ENCODE peak calls at places on chromosomes 16 and 17, in nine cellular contexts. O is fibroblast of lung, G is colonic mucosa, E is body of pancreas, L is spleen, C is kidney, S is right atrium auricular region, F is IMR-90, J is adipocyte. M is an unnamed sample. For H3K4me1, the result is how much of the 10 kb centered on the place peaks cover.

GRCh38 chr17:47935961-47936360 is 5.4 kb upstream of the PNPO start:
- DNase-seq in O (peak), G (no peak), E (no peak), L (no peak), C (no peak), S (no peak), F (peak), J (peak), M (peak)

GRCh38 chr16:50284131-50284911 is 18.0 kb downstream of the ADCY7 start:
- DNase-seq in O (no peak), G (peak), E (peak), L (peak), C (no peak), S (peak), F (no peak), J (no peak), M (peak)

GRCh38 chr17:31327534-31328526 is 6.4 kb upstream of the EVI2A start:
- DNase-seq in O (peak), G (no peak), E (no peak), L (no peak), C (no peak), S (no peak), F (peak), J (peak), M (peak)

GRCh38 chr16:48366165-48367093 is 18.8 kb downstream of the SIAH1 start:
- DNase-seq in O (peak), G (peak), E (peak), L (no peak), C (no peak), S (no peak), F (peak), J (peak), M (peak)

GRCh38 chr17:51000835-51001638 is 119.6 kb downstream of the SPAG9 start:
- DNase-seq in O (peak), G (peak), E (no peak), L (no peak), C (no peak), S (no peak), F (peak), J (peak), M (peak)

GRCh38 chr17:72336026-72336803 is 215.4 kb downstream of the SOX9 start:
- DNase-seq in O (peak), G (no peak), E (no peak), L (no peak), C (peak), S (no peak), F (no peak), J (no peak), M (no peak)

GRCh38 chr17:47905221-47905733 is 9.2 kb downstream of the SP2 start:
- DNase-seq in O (peak), G (peak), E (peak), L (no peak), C (peak), S (peak), F (peak), J (peak), M (peak)

GRCh38 chr16:2769675-2770056 is 7.4 kb downstream of the ELOB start:
- DNase-seq in O (no peak), G (peak), E (no peak), L (peak), C (peak), S (no peak), F (no peak), J (no peak), M (peak)

GRCh38 chr16:56688762-56689161 is 6.5 kb downstream of the MT1X start:
- DNase-seq in O (no peak), G (no peak), E (no peak), L (no peak), C (no peak), S (no peak), F (no peak), J (no peak), M (peak)

GRCh38 chr16:12532871-12533610 is 270.6 kb downstream of the CPPED1 start:
- DNase-seq in O (no peak), G (no peak), E (no peak), L (no peak), C (no peak), S (no peak), F (no peak), J (no peak), M (no peak)

GRCh38 chr17:78883090-78883532 is 19.9 kb downstream of the CEP295NL start:
- DNase-seq in O (peak), G (peak), E (no peak), L (peak), C (peak), S (peak), F (peak), J (peak), M (peak)

GRCh38 chr17:82931696-82932060 is 91.9 kb upstream of the ZNF750 start:
- DNase-seq in O (peak), G (peak), E (peak), L (no peak), C (peak), S (peak), F (peak), J (peak), M (peak)

GRCh38 chr16:69626256-69626655 is 60.5 kb downstream of the NFAT5 start:
- DNase-seq in O (peak), G (no peak), E (no peak), L (no peak), C (no peak), S (no peak), F (peak), J (peak), M (peak)

GRCh38 chr16:2231016-2231931 is 5.0 kb upstream of the DNASE1L2 start:
- DNase-seq in O (no peak), G (no peak), E (no peak), L (peak), C (no peak), S (no peak), F (no peak), J (no peak), M (no peak)

GRCh38 chr16:63289834-63290460 is 1253.7 kb upstream of the CDH8 start:
- DNase-seq in O (peak), G (peak), E (peak), L (peak), C (no peak), S (no peak), F (no peak), J (peak), M (peak)

GRCh38 chr16:11349599-11350276 is 4.5 kb downstream of the RMI2 start:
- DNase-seq in O (peak), G (peak), E (peak), L (no peak), C (peak), S (peak), F (peak), J (peak), M (peak)

GRCh38 chr17:47730681-47731080 is 2.4 kb upstream of the TBX21 start:
- DNase-seq in O (no peak), G (no peak), E (no peak), L (peak), C (no peak), S (no peak), F (no peak), J (no peak), M (no peak)

GRCh38 chr17:58679263-58680037 is 12.4 kb downstream of the TEX14 start:
- DNase-seq in O (peak), G (no peak), E (no peak), L (no peak), C (no peak), S (no peak), F (peak), J (no peak), M (no peak)

GRCh38 chr17:42908872-42909700 is 8.5 kb downstream of the G6PC1 start:
- DNase-seq in O (peak), G (no peak), E (no peak), L (no peak), C (no peak), S (no peak), F (peak), J (no peak), M (no peak)

GRCh38 chr17:83046759-83047478 is 32.5 kb upstream of the METRNL start:
- DNase-seq in O (no peak), G (no peak), E (no peak), L (no peak), C (peak), S (no peak), F (no peak), J (no peak), M (no peak)

GRCh38 chr17:11369570-11369969 is 128.6 kb downstream of the SHISA6 start:
- DNase-seq in O (no peak), G (no peak), E (no peak), L (no peak), C (no peak), S (no peak), F (no peak), J (no peak), M (no peak)

GRCh38 chr16:83402969-83403368 is 404.8 kb upstream of the HSBP1 start:
- DNase-seq in O (peak), G (no peak), E (no peak), L (no peak), C (no peak), S (no peak), F (peak), J (no peak), M (peak)

GRCh38 chr17:80725532-80725931 is 180.9 kb downstream of the RPTOR start:
- DNase-seq in O (no peak), G (no peak), E (no peak), L (no peak), C (no peak), S (no peak), F (no peak), J (peak), M (peak)
- H3K4me1 ChIP-seq in O (under half), G (under half), E (under half), L (under half), C (under half), S (under half), F (under half), J (under half), M (under half)

GRCh38 chr16:625402-626173 is 5.2 kb upstream of the WFIKKN1 start:
- DNase-seq in O (no peak), G (no peak), E (no peak), L (no peak), C (no peak), S (no peak), F (no peak), J (no peak), M (no peak)

GRCh38 chr16:627458-628239 is 3.1 kb upstream of the WFIKKN1 start:
- DNase-seq in O (no peak), G (peak), E (peak), L (peak), C (peak), S (no peak), F (no peak), J (no peak), M (peak)

GRCh38 chr16:628321-629061 is 2.3 kb upstream of the WFIKKN1 start:
- DNase-seq in O (no peak), G (no peak), E (no peak), L (peak), C (peak), S (no peak), F (no peak), J (no peak), M (no peak)

GRCh38 chr16:626174-626765 is 4.5 kb upstream of the WFIKKN1 start:
- DNase-seq in O (no peak), G (no peak), E (no peak), L (no peak), C (no peak), S (no peak), F (no peak), J (no peak), M (no peak)

GRCh38 chr16:626787-627457 is 3.9 kb upstream of the WFIKKN1 start:
- DNase-seq in O (peak), G (no peak), E (no peak), L (no peak), C (no peak), S (no peak), F (peak), J (peak), M (peak)
- H3K4me1 ChIP-seq in O (under half), G (under half), E (under half), L (under half), C (under half), S (under half), F (under half), J (under half), M (under half)

GRCh38 chr17:2068589-2069051 is 13.7 kb downstream of the HIC1 start:
- DNase-seq in O (peak), G (no peak), E (no peak), L (peak), C (peak), S (no peak), F (peak), J (no peak), M (peak)
- H3K4me1 ChIP-seq in O (half or more), G (under half), E (under half), L (half or more), C (under half), S (half or more), F (half or more), J (half or more), M (half or more)

GRCh38 chr17:3961564-3962047 is 2.6 kb downstream of the ATP2A3 start:
- DNase-seq in O (no peak), G (peak), E (no peak), L (peak), C (peak), S (no peak), F (no peak), J (no peak), M (no peak)

GRCh38 chr17:3959295-3959899 is 4.8 kb downstream of the ATP2A3 start:
- DNase-seq in O (peak), G (peak), E (peak), L (no peak), C (no peak), S (no peak), F (peak), J (peak), M (peak)

GRCh38 chr17:3958200-3958599 is 6.0 kb downstream of the ATP2A3 start:
- DNase-seq in O (no peak), G (no peak), E (no peak), L (no peak), C (no peak), S (no peak), F (no peak), J (no peak), M (no peak)

GRCh38 chr17:3960764-3961163 is 3.5 kb downstream of the ATP2A3 start:
- DNase-seq in O (peak), G (peak), E (peak), L (no peak), C (no peak), S (peak), F (peak), J (no peak), M (peak)

GRCh38 chr17:3959921-3960601 is 4.2 kb downstream of the ATP2A3 start:
- DNase-seq in O (no peak), G (no peak), E (no peak), L (peak), C (no peak), S (no peak), F (no peak), J (no peak), M (no peak)
- H3K4me1 ChIP-seq in O (under half), G (under half), E (half or more), L (half or more), C (under half), S (half or more), F (under half), J (under half), M (under half)

GRCh38 chr16:67429799-67430503 is 970 bp upstream of the HSD11B2 start:
- DNase-seq in O (no peak), G (no peak), E (no peak), L (no peak), C (peak), S (no peak), F (no peak), J (no peak), M (no peak)
- H3K4me1 ChIP-seq in O (under half), G (under half), E (under half), L (under half), C (under half), S (under half), F (under half), J (under half), M (under half)

DNA sequence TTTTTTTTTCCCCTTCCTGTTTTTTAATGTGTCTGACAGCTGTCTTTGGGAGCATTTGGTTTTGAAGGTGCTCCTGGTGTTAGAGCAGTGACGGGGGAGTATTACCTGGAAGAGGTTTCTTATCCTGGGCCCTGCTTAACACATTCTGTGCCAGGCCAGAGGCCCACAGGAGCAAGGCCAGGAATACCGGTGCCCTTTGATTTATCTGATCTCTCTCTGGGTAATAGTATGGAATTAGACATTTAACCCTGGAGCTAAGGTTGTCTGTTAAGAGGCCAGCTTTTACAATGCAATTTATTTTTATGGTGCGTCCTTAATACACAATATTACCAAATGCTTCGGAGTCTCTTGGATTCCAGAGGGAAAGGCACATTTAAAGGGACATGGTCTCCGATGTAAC is 37.2 kb upstream of the GSE1 start:
- DNase-seq in O (no peak), G (no peak), E (no peak), L (no peak), C (no peak), S (no peak), F (no peak), J (no peak), M (no peak)
- H3K4me1 ChIP-seq in O (under half), G (under half), E (half or more), L (half or more), C (under half), S (half or more), F (under half), J (under half), M (under half)

DNA sequence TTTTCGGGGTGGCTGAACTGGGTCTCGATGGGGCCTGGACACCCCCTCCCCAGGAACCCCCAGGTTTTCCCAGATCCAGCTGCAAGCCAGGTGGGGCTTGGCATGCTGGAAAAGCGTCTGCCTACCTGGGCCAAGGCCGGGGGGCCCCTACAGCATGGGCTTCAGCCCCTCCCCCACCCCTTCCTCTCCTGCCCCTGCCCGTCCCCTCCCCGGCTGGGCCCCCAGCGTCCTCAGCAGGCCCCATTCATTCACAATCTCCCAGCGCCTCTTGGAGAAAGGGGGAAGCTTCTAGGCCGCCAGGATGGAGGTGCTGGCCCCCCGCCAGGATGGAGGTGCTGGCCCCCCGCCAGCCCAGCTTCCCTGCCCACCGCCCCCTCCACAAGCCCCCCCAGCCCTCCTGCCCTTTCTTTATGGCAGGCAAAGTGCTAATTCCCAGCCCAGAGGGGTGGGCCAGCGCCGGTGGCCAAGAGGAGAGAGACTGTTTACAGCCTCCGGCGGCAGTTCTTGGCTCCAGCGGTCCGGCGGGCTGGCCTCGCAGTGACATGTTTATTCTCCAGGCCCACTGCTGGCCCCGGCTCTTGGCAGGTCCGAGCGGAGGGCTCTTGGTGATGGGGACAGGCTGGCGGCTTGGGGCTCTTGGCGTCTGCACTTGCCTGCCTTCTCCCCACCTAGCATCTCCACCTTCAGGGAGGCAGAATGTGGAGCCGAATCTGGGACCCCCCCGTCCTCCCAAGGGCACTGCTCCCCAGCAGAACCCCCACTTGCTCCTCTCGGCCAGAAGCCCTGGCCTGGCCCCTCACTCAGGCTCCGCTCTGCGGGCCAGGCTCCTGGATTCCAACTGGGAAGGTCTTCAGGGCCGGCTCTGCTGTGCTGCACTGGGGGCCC is 94.4 kb upstream of the CIBAR2 start:
- DNase-seq in O (peak), G (peak), E (peak), L (peak), C (peak), S (peak), F (peak), J (no peak), M (peak)
- H3K4me1 ChIP-seq in O (half or more), G (under half), E (half or more), L (under half), C (under half), S (half or more), F (half or more), J (half or more), M (half or more)

GRCh38 chr17:924711-925480 is 54.7 kb downstream of the NXN start:
- DNase-seq in O (no peak), G (no peak), E (no peak), L (no peak), C (no peak), S (no peak), F (no peak), J (no peak), M (no peak)
- H3K4me1 ChIP-seq in O (under half), G (under half), E (under half), L (under half), C (under half), S (under half), F (under half), J (under half), M (under half)

DNA sequence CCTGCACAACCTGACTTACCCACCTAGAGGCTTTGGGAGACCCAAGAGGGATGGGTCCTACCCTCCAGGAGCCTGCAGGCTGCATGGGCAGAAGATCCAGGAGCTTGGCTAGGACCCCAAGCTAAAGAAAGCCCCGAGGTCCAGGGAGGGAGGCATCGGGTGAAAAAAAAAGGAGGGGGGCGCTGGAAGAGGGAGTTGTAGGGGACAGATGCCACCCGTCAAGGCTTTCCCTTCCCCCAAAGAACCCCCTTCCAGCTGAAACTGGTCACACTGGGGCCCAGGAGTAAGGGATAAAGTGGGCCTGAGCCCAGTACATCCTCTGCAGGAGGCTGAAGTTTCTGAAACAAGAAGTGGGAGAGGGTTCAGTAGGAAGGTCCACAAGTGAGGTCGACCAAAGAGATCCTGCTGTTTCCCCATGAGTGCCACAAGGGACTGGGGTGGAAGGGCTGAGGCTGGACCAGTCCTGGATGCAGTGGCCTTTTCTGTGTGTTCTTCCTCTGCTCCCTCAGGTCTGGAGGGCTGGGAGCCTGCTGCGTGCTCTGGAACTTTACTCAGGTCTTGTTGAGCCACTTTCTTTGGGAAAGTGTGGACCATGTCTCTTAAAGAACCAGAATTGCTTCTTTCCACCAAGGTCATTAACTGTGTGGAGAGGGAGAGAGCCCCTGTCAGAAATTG is 14.2 kb upstream of the CBFB start:
- DNase-seq in O (no peak), G (no peak), E (no peak), L (peak), C (peak), S (no peak), F (no peak), J (no peak), M (no peak)
- H3K4me1 ChIP-seq in O (under half), G (under half), E (under half), L (under half), C (under half), S (under half), F (under half), J (under half), M (under half)

M was measured in GM23248.